ENCODE peak calls at places on chromosomes 4 and X, in four cellular contexts. M is retinal pigment epithelial cell, O is pancreas, U is PC-9. T is an unnamed sample.

GRCh38 chr4:10715135-10715534 is 30.6 kb upstream of the CLNK start:
- DNase-seq in M (no peak), O (no peak), U (no peak), T (no peak)

GRCh38 chr4:878796-879729 is 53.1 kb downstream of the GAK start:
- DNase-seq in M (no peak), O (peak), U (no peak), T (no peak)

GRCh38 chr4:112557676-112558411 is 41.9 kb upstream of the NEUROG2 start:
- DNase-seq in M (no peak), O (no peak), U (no peak), T (no peak)

GRCh38 chr4:38075370-38076152 is 115.4 kb downstream of the PTTG2 start:
- DNase-seq in M (no peak), O (no peak), U (peak), T (no peak)

GRCh38 chr4:122662701-122663100 is 41.8 kb upstream of the IL21 start:
- DNase-seq in M (no peak), O (no peak), U (no peak), T (no peak)

GRCh38 chrX:106874075-106874474 is 29.1 kb downstream of the RIPPLY1 start:
- DNase-seq in M (no peak), O (no peak), U (no peak), T (no peak)

GRCh38 chr4:173499568-173500535 is 30.2 kb downstream of the HAND2 start:
- DNase-seq in M (no peak), O (no peak), U (no peak), T (no peak)

GRCh38 chrX:7614616-7615015 is 228.4 kb upstream of the VCX start:
- DNase-seq in M (no peak), O (no peak), U (no peak), T (no peak)

GRCh38 chr4:184453402-184454160 is 20.8 kb downstream of the IRF2 start:
- DNase-seq in M (peak), O (no peak), U (peak), T (no peak)

GRCh38 chr4:78079701-78080430 is 22.7 kb downstream of the FRAS1 start:
- DNase-seq in M (no peak), O (no peak), U (no peak), T (no peak)

GRCh38 chrX:12949927-12950656 is 24.8 kb upstream of the TMSB4X start:
- DNase-seq in M (peak), O (no peak), U (peak), T (no peak)

GRCh38 chr4:176791591-176792347 is 953 bp downstream of the VEGFC start:
- DNase-seq in M (peak), O (no peak), U (peak), T (no peak)

GRCh38 chr4:141896687-141897086 is 260.3 kb downstream of the IL15 start:
- DNase-seq in M (no peak), O (no peak), U (no peak), T (no peak)

GRCh38 chr4:88335092-88335665 is 43.5 kb upstream of the HERC6 start:
- DNase-seq in M (no peak), O (no peak), U (no peak), T (peak)

GRCh38 chr4:8916251-8916913 is 44.7 kb upstream of the HMX1 start:
- DNase-seq in M (no peak), O (no peak), U (no peak), T (no peak)

GRCh38 chr4:973431-974397 is at the start of gene DGKQ:
- DNase-seq in M (no peak), O (peak), U (peak), T (no peak)

GRCh38 chr4:150909116-150909515 is 106.0 kb downstream of the LRBA start:
- DNase-seq in M (no peak), O (no peak), U (no peak), T (no peak)

GRCh38 chrX:102728646-102729045 is 8.1 kb downstream of the GPRASP3 start:
- DNase-seq in M (no peak), O (no peak), U (no peak), T (no peak)

GRCh38 chr4:127997534-127998388 is 32.6 kb downstream of the ABHD18 start:
- DNase-seq in M (peak), O (no peak), U (no peak), T (no peak)

GRCh38 chr4:130808492-130808891 is 1712.5 kb downstream of the C4orf33 start:
- DNase-seq in M (no peak), O (no peak), U (no peak), T (peak)
- TF ChIP-seq CTCF in M (peak), O (peak), U (peak), T (peak)

GRCh38 chrX:119986203-119986602 is 42.7 kb upstream of the NKAP start:
- DNase-seq in M (no peak), O (no peak), U (no peak), T (no peak)

GRCh38 chrX:119996069-119996468 is 52.5 kb upstream of the NKAP start:
- DNase-seq in M (no peak), O (no peak), U (no peak), T (no peak)

GRCh38 chrX:119989905-119990408 is 46.4 kb upstream of the NKAP start:
- DNase-seq in M (no peak), O (no peak), U (no peak), T (no peak)

GRCh38 chrX:119990409-119990994 is 47.0 kb upstream of the NKAP start:
- DNase-seq in M (no peak), O (peak), U (no peak), T (no peak)

GRCh38 chrX:119990995-119991787 is 47.6 kb upstream of the NKAP start:
- DNase-seq in M (no peak), O (peak), U (no peak), T (no peak)
- H3K4me3 ChIP-seq in M (no peak), O (peak), U (no peak), T (no peak)

GRCh38 chrX:119417842-119418241 is 18.7 kb downstream of the SLC25A43 start:
- DNase-seq in M (no peak), O (no peak), U (no peak), T (no peak)
- TF ChIP-seq CTCF in M (peak), O (no peak), U (peak), T (peak)

GRCh38 chr4:87030606-87031441 is 96.0 kb downstream of the AFF1 start:
- DNase-seq in M (no peak), O (no peak), U (no peak), T (no peak)
- H3K4me3 ChIP-seq in M (no peak), O (no peak), U (no peak), T (no peak)

GRCh38 chrX:10893976-10894375 is 217.2 kb upstream of the HCCS start:
- DNase-seq in M (no peak), O (no peak), U (no peak), T (no peak)
- TF ChIP-seq CTCF in M (no peak), O (no peak), U (no peak), T (no peak)

DNA sequence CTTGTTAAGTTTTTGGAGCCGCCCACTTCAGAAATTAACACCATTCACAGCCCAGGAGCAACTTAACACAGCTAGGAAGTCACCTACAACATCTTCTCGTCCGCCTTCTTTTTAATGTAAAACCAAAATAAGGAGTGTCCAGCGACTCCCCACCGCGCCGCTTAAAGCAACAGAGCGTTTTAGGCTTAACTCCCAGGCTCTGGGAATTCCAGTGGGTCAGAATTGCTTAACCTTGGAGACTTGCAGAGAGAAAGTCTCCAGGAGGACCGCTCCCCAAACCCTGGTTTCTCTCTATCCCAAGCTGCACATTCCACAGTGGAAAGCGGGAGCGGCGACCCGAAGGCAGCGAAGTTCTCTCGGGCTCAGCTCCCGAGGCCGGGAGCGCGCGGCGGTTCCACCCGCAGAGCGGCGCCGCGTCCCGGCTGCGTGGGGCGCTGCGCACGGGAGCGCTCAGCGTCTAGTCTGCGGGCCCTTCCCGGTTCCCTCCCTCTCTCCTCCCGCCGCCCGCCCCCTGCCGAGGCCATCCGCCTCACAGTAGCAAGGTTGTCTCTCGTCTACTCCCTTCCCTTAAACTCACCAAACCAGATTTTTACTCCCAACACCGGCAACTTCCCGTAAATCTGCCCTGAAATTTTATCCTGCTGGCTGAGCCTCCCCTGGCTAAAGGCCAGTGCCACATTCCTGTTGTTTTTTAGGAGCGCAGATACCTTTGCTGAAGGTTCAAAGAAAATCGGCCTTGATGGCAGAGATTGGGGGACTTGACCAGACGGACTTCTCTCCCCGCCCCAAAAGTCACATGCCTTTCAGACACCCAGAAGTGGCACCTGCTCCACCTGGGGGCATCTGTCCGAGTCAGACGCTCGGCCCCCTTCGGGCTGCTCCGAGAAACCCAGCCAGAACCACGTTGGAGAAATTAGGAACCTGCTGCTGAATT is at the start of gene RBM47:
- DNase-seq in M (no peak), O (peak), U (peak), T (peak)
- H3K4me3 ChIP-seq in M (peak), O (peak), U (peak), T (peak)

T was measured in LNCaP clone FGC.